ENCODE peak calls at places on chromosomes 12 and 14, in six cellular contexts. C, U, T, D, I and B are unnamed samples.

GRCh38 chr14:71574976-71575375 is 357.3 kb upstream of the RGS6 start:
- DNase-seq in T (no peak), D (no peak), C (no peak), I (no peak), U (peak; percentile 80), B (peak; percentile 37)

GRCh38 chr14:65296402-65296801 is 116.1 kb upstream of the FUT8 start:
- DNase-seq in U (no peak), I (no peak), D (no peak), C (no peak), T (no peak), B (no peak)

GRCh38 chr14:103014466-103015319 is 42.7 kb downstream of the CDC42BPB start:
- DNase-seq in I (no peak), D (peak; percentile 10), T (no peak), U (no peak), C (no peak), B (no peak)

GRCh38 chr14:24911324-24912095 is 138.4 kb downstream of the STXBP6 start:
- DNase-seq in C (no peak), D (no peak), T (no peak), U (no peak), I (no peak), B (no peak)

GRCh38 chr14:99541677-99542470 is 60.7 kb downstream of the CCNK start:
- DNase-seq in I (no peak), U (no peak), D (no peak), C (no peak), T (no peak), B (no peak)

GRCh38 chr14:61184117-61184516 is 97.0 kb downstream of the TMEM30B start:
- DNase-seq in D (no peak), T (no peak), U (no peak), I (no peak), C (no peak), B (no peak)

GRCh38 chr12:41967668-41968649 is 176.7 kb downstream of the GXYLT1 start:
- DNase-seq in U (peak; percentile 98), T (no peak), C (no peak), D (no peak), I (no peak), B (peak; percentile 22)

GRCh38 chr12:48765753-48766162 is 23.1 kb downstream of the ADCY6 start:
- DNase-seq in T (no peak), I (no peak), U (no peak), D (no peak), C (no peak), B (no peak)

GRCh38 chr14:55546212-55546874 is 33.7 kb upstream of the KTN1 start:
- DNase-seq in D (no peak), C (no peak), T (no peak), U (no peak), I (no peak), B (no peak)

GRCh38 chr14:45198551-45198950 is 54.5 kb downstream of the MIS18BP1 start:
- DNase-seq in D (no peak), C (no peak), T (no peak), I (no peak), U (no peak), B (no peak)

GRCh38 chr12:88142610-88142991 is 494 bp downstream of the TMTC3 start:
- DNase-seq in I (peak; percentile 57), D (peak; percentile 61), U (peak; percentile 14), C (peak; percentile 45), T (peak; percentile 74), B (no peak)

GRCh38 chr14:60594077-60594476 is 55.2 kb downstream of the SIX1 start:
- DNase-seq in I (no peak), D (no peak), C (no peak), T (no peak), U (no peak), B (no peak)

GRCh38 chr14:94122438-94122837 is 7.0 kb downstream of the IFI27L2 start:
- DNase-seq in C (peak; percentile 31), U (no peak), T (no peak), I (no peak), D (peak; percentile 17), B (no peak)

GRCh38 chr14:77177623-77178185 is 3.9 kb upstream of the TMEM63C start:
- DNase-seq in U (no peak), D (no peak), I (no peak), C (no peak), T (no peak), B (no peak)

GRCh38 chr14:89792489-89793366 is 161.8 kb downstream of the EFCAB11 start:
- DNase-seq in T (no peak), I (no peak), C (no peak), D (no peak), U (no peak), B (no peak)

GRCh38 chr14:75249251-75249957 is 29.2 kb upstream of the FOS start:
- DNase-seq in D (peak; percentile 91), C (no peak), U (no peak), I (peak; percentile 41), T (no peak), B (no peak)

GRCh38 chr12:52391618-52392002 is 6.2 kb upstream of the KRT84 start:
- DNase-seq in D (no peak), C (peak; percentile 57), U (peak; percentile 27), I (no peak), T (peak; percentile 91), B (no peak)

GRCh38 chr12:115079760-115080159 is 395.8 kb upstream of the TBX3 start:
- DNase-seq in U (no peak), T (no peak), D (no peak), I (no peak), C (no peak), B (no peak)

GRCh38 chr14:99189201-99189801 is 82.7 kb downstream of the BCL11B start:
- DNase-seq in C (no peak), I (no peak), D (no peak), U (no peak), T (peak; percentile 91), B (no peak)

GRCh38 chr14:59754256-59754655 is 116.3 kb downstream of the RTN1 start:
- DNase-seq in C (no peak), D (no peak), U (no peak), I (no peak), T (no peak), B (no peak)

GRCh38 chr12:91565246-91565645 is 382.6 kb upstream of the DCN start:
- DNase-seq in I (no peak), C (no peak), T (no peak), U (no peak), D (no peak), B (no peak)

GRCh38 chr14:38762845-38763244 is 340.2 kb downstream of the SEC23A start:
- DNase-seq in D (no peak), U (no peak), I (no peak), C (no peak), T (no peak), B (no peak)

GRCh38 chr12:26845984-26846383 is 13.0 kb upstream of the ITPR2 start:
- DNase-seq in U (no peak), D (no peak), I (no peak), T (no peak), C (no peak), B (peak; percentile 67)

GRCh38 chr12:214005-214736 is at the start of gene SLC6A12:
- DNase-seq in C (no peak), I (no peak), T (peak; percentile 58), U (peak; percentile 14), D (no peak), B (no peak)

GRCh38 chr14:36524874-36525745 is 5.1 kb upstream of the NKX2-1 start:
- DNase-seq in D (no peak), U (peak; percentile 14), C (no peak), T (no peak), I (peak; percentile 79), B (no peak)

GRCh38 chr14:100994082-100994481 is 90.6 kb upstream of the RTL1 start:
- DNase-seq in I (no peak), T (no peak), C (no peak), U (peak; percentile 33), D (no peak), B (no peak)

GRCh38 chr12:59972941-59973340 is 377.1 kb downstream of the SLC16A7 start:
- DNase-seq in I (no peak), U (no peak), C (no peak), D (no peak), T (no peak), B (no peak)

GRCh38 chr12:47868041-47868440 is 36.8 kb downstream of the VDR start:
- DNase-seq in C (no peak), T (no peak), U (no peak), D (no peak), I (no peak), B (no peak)

GRCh38 chr12:23431006-23431405 is 518.5 kb downstream of the SOX5 start:
- DNase-seq in I (no peak), D (no peak), C (no peak), U (no peak), T (no peak), B (no peak)

GRCh38 chr14:50813544-50813863 is 17.5 kb downstream of the NIN start:
- DNase-seq in C (no peak), U (no peak), T (no peak), I (no peak), D (no peak), B (no peak)

GRCh38 chr12:58443273-58443980 is 476.9 kb downstream of the LRIG3 start:
- DNase-seq in T (no peak), D (no peak), C (no peak), I (no peak), U (peak; percentile 72), B (peak; percentile 36)

GRCh38 chr14:73241481-73242165 is 4.3 kb downstream of the PAPLN start:
- DNase-seq in U (peak; percentile 88), D (no peak), I (no peak), T (peak; percentile 44), C (no peak), B (no peak)

GRCh38 chr12:98725481-98726247 is 80.6 kb downstream of the APAF1 start:
- DNase-seq in C (no peak), U (peak; percentile 78), I (no peak), T (peak; percentile 79), D (no peak), B (no peak)

GRCh38 chr14:23575086-23575485 is 3.5 kb downstream of the JPH4 start:
- DNase-seq in I (no peak), D (no peak), T (no peak), C (no peak), U (no peak), B (no peak)

GRCh38 chr14:75418779-75419768 is 8.7 kb upstream of the JDP2 start:
- DNase-seq in I (peak; percentile 73), D (peak; percentile 71), U (peak; percentile 33), T (no peak), C (no peak), B (no peak)